ENCODE peak calls at places on chromosomes 4 and X, in four cellular contexts. One of them, this sample, is unnamed.

GRCh38 chr4:143286058-143286457 is 50.6 kb upstream of the GAB1 start:
- DNase-seq in naive thymus-derived CD4-positive, alpha-beta T cell: no peak
- DNase-seq in brain microvascular endothelial cell: no peak
- DNase-seq in lung: no peak
- DNase-seq in this sample: no peak

GRCh38 chr4:60619531-60620305 is 580.4 kb upstream of the ADGRL3 start:
- DNase-seq in naive thymus-derived CD4-positive, alpha-beta T cell: no peak
- DNase-seq in lung: no peak
- DNase-seq in brain microvascular endothelial cell: peak
- DNase-seq in this sample: no peak

GRCh38 chrX:6053126-6053625 is 175.5 kb downstream of the NLGN4X start:
- DNase-seq in naive thymus-derived CD4-positive, alpha-beta T cell: no peak
- DNase-seq in lung: no peak
- DNase-seq in brain microvascular endothelial cell: no peak
- DNase-seq in this sample: no peak

GRCh38 chrX:40552768-40553167 is 28.0 kb upstream of the ATP6AP2 start:
- DNase-seq in naive thymus-derived CD4-positive, alpha-beta T cell: no peak
- DNase-seq in lung: no peak
- DNase-seq in brain microvascular endothelial cell: no peak
- DNase-seq in this sample: no peak

GRCh38 chrX:136850441-136851175 is 29.9 kb downstream of the RBMX start:
- DNase-seq in naive thymus-derived CD4-positive, alpha-beta T cell: no peak
- DNase-seq in brain microvascular endothelial cell: no peak
- DNase-seq in lung: no peak
- DNase-seq in this sample: no peak

GRCh38 chrX:56789518-56790070 is 60.6 kb downstream of the NBDY start:
- DNase-seq in lung: no peak
- DNase-seq in brain microvascular endothelial cell: no peak
- DNase-seq in naive thymus-derived CD4-positive, alpha-beta T cell: no peak
- DNase-seq in this sample: no peak

GRCh38 chr4:69617083-69617694 is 22.3 kb downstream of the UGT2A2 start:
- DNase-seq in lung: no peak
- DNase-seq in brain microvascular endothelial cell: peak
- DNase-seq in naive thymus-derived CD4-positive, alpha-beta T cell: no peak
- DNase-seq in this sample: no peak

GRCh38 chrX:2588049-2588448 is 87.3 kb upstream of the DHRSX start:
- DNase-seq in naive thymus-derived CD4-positive, alpha-beta T cell: no peak
- DNase-seq in lung: no peak
- DNase-seq in brain microvascular endothelial cell: no peak
- DNase-seq in this sample: no peak

GRCh38 chr4:42641155-42641554 is 15.8 kb downstream of the ATP8A1 start:
- DNase-seq in naive thymus-derived CD4-positive, alpha-beta T cell: no peak
- DNase-seq in brain microvascular endothelial cell: no peak
- DNase-seq in lung: no peak
- DNase-seq in this sample: no peak

GRCh38 chr4:42641696-42642095 is 15.2 kb downstream of the ATP8A1 start:
- DNase-seq in lung: no peak
- DNase-seq in naive thymus-derived CD4-positive, alpha-beta T cell: no peak
- DNase-seq in brain microvascular endothelial cell: no peak
- DNase-seq in this sample: no peak

GRCh38 chr4:42642136-42642797 is 14.6 kb downstream of the ATP8A1 start:
- DNase-seq in lung: no peak
- DNase-seq in naive thymus-derived CD4-positive, alpha-beta T cell: no peak
- DNase-seq in brain microvascular endothelial cell: no peak
- DNase-seq in this sample: no peak

GRCh38 chr4:42638993-42639392 is 17.9 kb downstream of the ATP8A1 start:
- DNase-seq in brain microvascular endothelial cell: no peak
- DNase-seq in lung: no peak
- DNase-seq in naive thymus-derived CD4-positive, alpha-beta T cell: no peak
- DNase-seq in this sample: no peak

DNA sequence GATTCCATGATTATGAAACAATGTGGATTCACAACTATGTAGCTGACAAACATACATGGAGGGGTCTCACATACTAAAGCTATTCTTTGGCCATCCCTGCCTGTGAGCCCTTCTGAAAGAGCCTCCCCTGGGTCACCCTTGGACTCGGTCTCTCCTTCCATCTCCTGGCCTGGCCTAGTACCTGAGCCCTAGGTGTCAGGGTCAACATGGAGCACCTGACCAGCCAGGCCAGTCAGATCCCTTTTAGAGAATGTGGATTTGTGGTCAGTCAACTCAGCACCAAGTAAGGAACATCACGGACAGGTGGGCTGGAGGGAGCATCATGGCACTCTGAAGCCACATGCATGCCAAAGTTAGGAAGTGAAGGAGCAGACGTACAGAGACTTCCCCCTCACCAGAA is 16.3 kb downstream of the ATP8A1 start:
- DNase-seq in brain microvascular endothelial cell: no peak
- DNase-seq in naive thymus-derived CD4-positive, alpha-beta T cell: no peak
- DNase-seq in lung: no peak
- DNase-seq in this sample: no peak
- H3K4me3 ChIP-seq in brain microvascular endothelial cell: no peak
- H3K4me3 ChIP-seq in naive thymus-derived CD4-positive, alpha-beta T cell: no peak
- H3K4me3 ChIP-seq in lung: no peak
- H3K4me3 ChIP-seq in this sample: no peak

GRCh38 chr4:42395595-42395994 is 1.7 kb upstream of the SHISA3 start:
- DNase-seq in brain microvascular endothelial cell: no peak
- DNase-seq in lung: no peak
- DNase-seq in naive thymus-derived CD4-positive, alpha-beta T cell: no peak
- DNase-seq in this sample: no peak

GRCh38 chr4:42396361-42397255 is 680 bp upstream of the SHISA3 start:
- DNase-seq in naive thymus-derived CD4-positive, alpha-beta T cell: no peak
- DNase-seq in brain microvascular endothelial cell: no peak
- DNase-seq in lung: no peak
- DNase-seq in this sample: no peak

GRCh38 chr4:42398448-42399355 is 1.4 kb downstream of the SHISA3 start:
- DNase-seq in lung: no peak
- DNase-seq in naive thymus-derived CD4-positive, alpha-beta T cell: no peak
- DNase-seq in brain microvascular endothelial cell: no peak
- DNase-seq in this sample: no peak

GRCh38 chr4:42397635-42398447 is 553 bp downstream of the SHISA3 start:
- DNase-seq in lung: no peak
- DNase-seq in brain microvascular endothelial cell: no peak
- DNase-seq in naive thymus-derived CD4-positive, alpha-beta T cell: no peak
- DNase-seq in this sample: no peak

DNA sequence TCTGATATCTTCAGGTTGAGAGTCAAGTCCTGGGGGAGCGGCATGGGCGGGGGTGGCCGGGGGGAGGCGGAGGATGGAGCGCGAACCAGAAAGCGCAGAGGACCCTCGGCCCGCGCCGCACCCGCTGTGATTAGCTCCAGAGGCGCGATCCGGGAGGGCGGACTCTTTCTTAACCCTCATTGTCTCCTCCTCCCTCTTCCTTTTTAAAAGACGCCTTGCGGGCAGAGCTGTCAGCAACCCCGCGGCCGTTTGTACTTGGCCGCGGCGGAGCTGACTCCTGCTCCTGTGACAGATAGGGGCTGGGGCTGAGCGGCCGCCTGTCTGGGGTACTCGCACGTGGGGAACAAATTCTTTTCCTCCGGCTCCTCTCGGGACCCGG is at the start of gene SHISA3:
- DNase-seq in naive thymus-derived CD4-positive, alpha-beta T cell: no peak
- DNase-seq in lung: no peak
- DNase-seq in brain microvascular endothelial cell: no peak
- DNase-seq in this sample: no peak
- H3K4me3 ChIP-seq in naive thymus-derived CD4-positive, alpha-beta T cell: peak
- H3K4me3 ChIP-seq in lung: peak
- H3K4me3 ChIP-seq in brain microvascular endothelial cell: peak
- H3K4me3 ChIP-seq in this sample: no peak

GRCh38 chr4:130574215-130574614 is 1478.3 kb downstream of the C4orf33 start:
- DNase-seq in brain microvascular endothelial cell: no peak
- DNase-seq in lung: no peak
- DNase-seq in naive thymus-derived CD4-positive, alpha-beta T cell: no peak
- DNase-seq in this sample: no peak
- H3K4me3 ChIP-seq in brain microvascular endothelial cell: no peak
- H3K4me3 ChIP-seq in lung: no peak
- H3K4me3 ChIP-seq in naive thymus-derived CD4-positive, alpha-beta T cell: no peak
- H3K4me3 ChIP-seq in this sample: no peak

GRCh38 chrX:13086076-13086475 is 41.7 kb upstream of the FAM9C start:
- DNase-seq in naive thymus-derived CD4-positive, alpha-beta T cell: no peak
- DNase-seq in lung: no peak
- DNase-seq in brain microvascular endothelial cell: no peak
- DNase-seq in this sample: no peak
- H3K4me3 ChIP-seq in naive thymus-derived CD4-positive, alpha-beta T cell: peak
- H3K4me3 ChIP-seq in lung: no peak
- H3K4me3 ChIP-seq in brain microvascular endothelial cell: no peak
- H3K4me3 ChIP-seq in this sample: no peak

DNA sequence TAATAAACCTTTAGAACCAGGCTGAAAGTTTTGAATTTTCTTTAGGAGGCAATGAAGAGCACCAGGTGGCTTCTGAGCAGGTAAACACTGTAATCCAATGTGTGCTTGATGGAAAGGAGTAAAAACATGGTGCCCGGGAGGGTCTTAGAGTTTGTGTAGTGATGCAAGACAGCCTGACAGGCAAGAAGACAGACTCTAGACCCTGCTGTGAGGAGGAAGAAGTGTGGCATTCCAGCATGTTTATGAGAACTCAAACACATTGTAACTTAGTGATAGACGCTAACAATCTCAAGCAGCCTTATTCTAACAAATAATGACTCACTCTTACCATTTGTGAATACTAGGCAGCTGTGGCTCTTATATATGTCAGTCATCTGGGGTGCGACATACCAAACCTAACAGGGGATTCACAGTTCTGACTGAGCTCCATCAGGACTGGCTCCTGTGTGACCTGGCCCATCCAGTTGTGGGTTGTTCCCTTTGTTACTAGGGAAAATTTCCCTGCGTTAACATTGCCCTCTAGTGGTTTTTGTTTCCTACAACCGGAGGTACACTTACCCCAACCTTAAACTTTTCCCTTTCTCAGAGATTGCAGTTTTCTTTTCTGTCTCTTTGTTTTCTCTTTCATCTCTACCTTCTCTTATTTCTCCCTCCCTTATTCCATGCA is 53.8 kb downstream of the VSIG4 start:
- DNase-seq in brain microvascular endothelial cell: peak
- DNase-seq in naive thymus-derived CD4-positive, alpha-beta T cell: peak
- DNase-seq in lung: peak
- DNase-seq in this sample: no peak
- H3K4me3 ChIP-seq in brain microvascular endothelial cell: no peak
- H3K4me3 ChIP-seq in naive thymus-derived CD4-positive, alpha-beta T cell: no peak
- H3K4me3 ChIP-seq in lung: no peak
- H3K4me3 ChIP-seq in this sample: no peak

GRCh38 chrX:18886005-18886343 is 97.9 kb downstream of the PHKA2 start:
- DNase-seq in brain microvascular endothelial cell: no peak
- DNase-seq in naive thymus-derived CD4-positive, alpha-beta T cell: peak
- DNase-seq in lung: no peak
- DNase-seq in this sample: no peak
- H3K4me3 ChIP-seq in brain microvascular endothelial cell: peak
- H3K4me3 ChIP-seq in naive thymus-derived CD4-positive, alpha-beta T cell: peak
- H3K4me3 ChIP-seq in lung: no peak
- H3K4me3 ChIP-seq in this sample: peak

DNA sequence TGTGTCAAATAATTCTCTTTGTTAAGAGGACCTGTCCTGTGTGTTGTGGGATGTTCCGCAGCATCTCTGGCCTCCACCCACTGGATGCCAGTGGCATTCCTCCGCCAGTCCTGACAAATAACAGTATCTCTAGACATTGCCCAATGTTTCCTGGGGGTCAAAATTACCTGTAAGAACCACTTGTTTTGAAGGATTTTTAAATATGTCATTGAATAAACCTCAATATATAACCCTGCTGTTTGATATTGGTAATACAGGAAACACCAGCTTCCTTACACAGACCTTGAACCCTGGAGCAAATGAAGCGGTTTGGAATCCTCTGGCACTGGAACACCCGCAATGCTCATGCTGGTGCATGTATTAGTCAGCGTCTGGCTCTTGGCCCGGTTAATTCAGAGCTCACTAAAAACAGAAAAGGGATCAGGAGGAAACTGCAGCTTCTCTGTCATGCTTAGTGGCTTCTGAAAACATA is 101.3 kb downstream of the TBL1X start:
- DNase-seq in brain microvascular endothelial cell: peak
- DNase-seq in naive thymus-derived CD4-positive, alpha-beta T cell: no peak
- DNase-seq in lung: no peak
- DNase-seq in this sample: peak
- H3K4me3 ChIP-seq in brain microvascular endothelial cell: no peak
- H3K4me3 ChIP-seq in naive thymus-derived CD4-positive, alpha-beta T cell: peak
- H3K4me3 ChIP-seq in lung: no peak
- H3K4me3 ChIP-seq in this sample: no peak

DNA sequence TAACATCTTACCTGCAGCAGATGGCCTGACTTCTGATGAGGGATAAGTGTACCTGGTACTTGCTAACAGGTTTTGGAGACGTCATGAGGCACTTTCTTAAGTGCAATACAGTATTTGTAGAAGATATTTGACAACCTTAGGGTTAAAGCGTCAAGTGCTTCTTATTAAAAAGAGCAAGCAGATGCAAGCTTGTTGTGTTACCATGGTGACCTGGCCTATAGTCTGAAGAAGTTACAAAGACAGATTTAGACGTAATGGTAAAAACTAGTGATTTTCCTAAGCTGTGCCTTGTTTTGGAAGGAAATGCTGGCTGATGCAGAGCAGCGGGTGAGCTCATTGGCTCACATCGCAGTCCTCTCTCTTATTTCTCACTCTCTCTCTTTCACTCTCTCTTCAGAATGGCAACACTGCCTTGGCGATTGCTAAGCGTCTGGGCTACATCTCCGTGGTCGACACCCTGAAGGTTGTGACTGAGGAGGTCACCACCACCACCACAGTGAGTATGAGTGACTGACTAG is 243.6 kb downstream of the ANK2 start:
- DNase-seq in brain microvascular endothelial cell: peak
- DNase-seq in naive thymus-derived CD4-positive, alpha-beta T cell: no peak
- DNase-seq in lung: no peak
- DNase-seq in this sample: no peak
- H3K4me3 ChIP-seq in brain microvascular endothelial cell: no peak
- H3K4me3 ChIP-seq in naive thymus-derived CD4-positive, alpha-beta T cell: no peak
- H3K4me3 ChIP-seq in lung: no peak
- H3K4me3 ChIP-seq in this sample: no peak

GRCh38 chr4:184397516-184398163 is 76.7 kb downstream of the IRF2 start:
- DNase-seq in naive thymus-derived CD4-positive, alpha-beta T cell: no peak
- DNase-seq in brain microvascular endothelial cell: no peak
- DNase-seq in lung: no peak
- DNase-seq in this sample: no peak

GRCh38 chr4:184396570-184397515 is 77.5 kb downstream of the IRF2 start:
- DNase-seq in brain microvascular endothelial cell: no peak
- DNase-seq in naive thymus-derived CD4-positive, alpha-beta T cell: no peak
- DNase-seq in lung: no peak
- DNase-seq in this sample: no peak

GRCh38 chr4:184396001-184396400 is 78.3 kb downstream of the IRF2 start:
- DNase-seq in brain microvascular endothelial cell: no peak
- DNase-seq in naive thymus-derived CD4-positive, alpha-beta T cell: no peak
- DNase-seq in lung: no peak
- DNase-seq in this sample: no peak

GRCh38 chr4:184392748-184393334 is 81.5 kb downstream of the IRF2 start:
- DNase-seq in naive thymus-derived CD4-positive, alpha-beta T cell: no peak
- DNase-seq in lung: peak
- DNase-seq in brain microvascular endothelial cell: no peak
- DNase-seq in this sample: no peak

GRCh38 chr4:184395451-184395917 is 78.9 kb downstream of the IRF2 start:
- DNase-seq in naive thymus-derived CD4-positive, alpha-beta T cell: no peak
- DNase-seq in lung: no peak
- DNase-seq in brain microvascular endothelial cell: no peak
- DNase-seq in this sample: no peak
- H3K4me3 ChIP-seq in naive thymus-derived CD4-positive, alpha-beta T cell: no peak
- H3K4me3 ChIP-seq in lung: no peak
- H3K4me3 ChIP-seq in brain microvascular endothelial cell: no peak
- H3K4me3 ChIP-seq in this sample: no peak

GRCh38 chr4:85094735-85095134 is 128.2 kb upstream of the WDFY3 start:
- DNase-seq in lung: no peak
- DNase-seq in brain microvascular endothelial cell: no peak
- DNase-seq in naive thymus-derived CD4-positive, alpha-beta T cell: no peak
- DNase-seq in this sample: no peak
- H3K4me3 ChIP-seq in lung: no peak
- H3K4me3 ChIP-seq in brain microvascular endothelial cell: no peak
- H3K4me3 ChIP-seq in naive thymus-derived CD4-positive, alpha-beta T cell: no peak
- H3K4me3 ChIP-seq in this sample: no peak